ENCODE peak calls at places on chromosomes 16 and 17, in four cellular contexts. One of them, this sample, is unnamed.

GRCh38 chr17:62693616-62694415 is 66.3 kb downstream of the MRC2 start:
- DNase-seq in CD8-positive, alpha-beta T cell: no peak
- DNase-seq in HCT116: no peak
- DNase-seq in RWPE1: no peak
- DNase-seq in this sample: no peak

GRCh38 chr16:54651851-54652770 is 278.6 kb upstream of the IRX5 start:
- DNase-seq in CD8-positive, alpha-beta T cell: no peak
- DNase-seq in HCT116: no peak
- DNase-seq in RWPE1: no peak
- DNase-seq in this sample: no peak

GRCh38 chr16:20763461-20764232 is at the start of gene ACSM3:
- DNase-seq in CD8-positive, alpha-beta T cell: peak
- DNase-seq in HCT116: peak
- DNase-seq in RWPE1: peak
- DNase-seq in this sample: peak

GRCh38 chr16:1300664-1301476 is 8.6 kb upstream of the UBE2I start:
- DNase-seq in CD8-positive, alpha-beta T cell: peak
- DNase-seq in HCT116: no peak
- DNase-seq in RWPE1: no peak
- DNase-seq in this sample: peak

GRCh38 chr17:41734139-41734948 is at the start of gene HAP1:
- DNase-seq in CD8-positive, alpha-beta T cell: no peak
- DNase-seq in HCT116: no peak
- DNase-seq in RWPE1: peak
- DNase-seq in this sample: no peak

GRCh38 chr16:3503513-3503912 is 2.7 kb downstream of the CLUAP1 start:
- DNase-seq in CD8-positive, alpha-beta T cell: peak
- DNase-seq in HCT116: no peak
- DNase-seq in RWPE1: no peak
- DNase-seq in this sample: no peak

GRCh38 chr17:68420065-68420847 is 37.0 kb downstream of the WIPI1 start:
- DNase-seq in CD8-positive, alpha-beta T cell: no peak
- DNase-seq in HCT116: no peak
- DNase-seq in RWPE1: no peak
- DNase-seq in this sample: no peak

GRCh38 chr17:44200478-44201155 is 933 bp upstream of the ATXN7L3 start:
- DNase-seq in CD8-positive, alpha-beta T cell: no peak
- DNase-seq in HCT116: no peak
- DNase-seq in RWPE1: no peak
- DNase-seq in this sample: no peak

GRCh38 chr17:31385428-31386285 is 5.8 kb upstream of the RAB11FIP4 start:
- DNase-seq in CD8-positive, alpha-beta T cell: no peak
- DNase-seq in HCT116: no peak
- DNase-seq in RWPE1: no peak
- DNase-seq in this sample: no peak

GRCh38 chr16:88013091-88013609 is 61.9 kb downstream of the BANP start:
- DNase-seq in CD8-positive, alpha-beta T cell: no peak
- DNase-seq in HCT116: no peak
- DNase-seq in RWPE1: no peak
- DNase-seq in this sample: no peak

GRCh38 chr16:75256871-75257343 is 5.5 kb upstream of the BCAR1 start:
- DNase-seq in CD8-positive, alpha-beta T cell: no peak
- DNase-seq in HCT116: no peak
- DNase-seq in RWPE1: no peak
- DNase-seq in this sample: no peak

GRCh38 chr17:56908061-56908542 is 5.7 kb downstream of the TRIM25 start:
- DNase-seq in CD8-positive, alpha-beta T cell: no peak
- DNase-seq in HCT116: no peak
- DNase-seq in RWPE1: no peak
- DNase-seq in this sample: peak

GRCh38 chr17:60073621-60074020 is 5.1 kb downstream of the HEATR6 start:
- DNase-seq in CD8-positive, alpha-beta T cell: no peak
- DNase-seq in HCT116: no peak
- DNase-seq in RWPE1: no peak
- DNase-seq in this sample: no peak

GRCh38 chr16:87713469-87714229 is 52.1 kb downstream of the KLHDC4 start:
- DNase-seq in CD8-positive, alpha-beta T cell: peak
- DNase-seq in HCT116: no peak
- DNase-seq in RWPE1: no peak
- DNase-seq in this sample: peak

GRCh38 chr16:31569360-31569717 is 41.6 kb downstream of the AHSP start:
- DNase-seq in CD8-positive, alpha-beta T cell: no peak
- DNase-seq in HCT116: no peak
- DNase-seq in RWPE1: no peak
- DNase-seq in this sample: no peak

GRCh38 chr17:62064791-62065563 is at the start of gene MED13:
- DNase-seq in CD8-positive, alpha-beta T cell: peak
- DNase-seq in HCT116: no peak
- DNase-seq in RWPE1: peak
- DNase-seq in this sample: peak

GRCh38 chr17:57401556-57402488 is 145.5 kb downstream of the MSI2 start:
- DNase-seq in CD8-positive, alpha-beta T cell: no peak
- DNase-seq in HCT116: no peak
- DNase-seq in RWPE1: no peak
- DNase-seq in this sample: no peak

GRCh38 chr17:41107941-41108445 is 2.8 kb downstream of the KRTAP4-9 start:
- DNase-seq in CD8-positive, alpha-beta T cell: no peak
- DNase-seq in HCT116: no peak
- DNase-seq in RWPE1: no peak
- DNase-seq in this sample: no peak

DNA sequence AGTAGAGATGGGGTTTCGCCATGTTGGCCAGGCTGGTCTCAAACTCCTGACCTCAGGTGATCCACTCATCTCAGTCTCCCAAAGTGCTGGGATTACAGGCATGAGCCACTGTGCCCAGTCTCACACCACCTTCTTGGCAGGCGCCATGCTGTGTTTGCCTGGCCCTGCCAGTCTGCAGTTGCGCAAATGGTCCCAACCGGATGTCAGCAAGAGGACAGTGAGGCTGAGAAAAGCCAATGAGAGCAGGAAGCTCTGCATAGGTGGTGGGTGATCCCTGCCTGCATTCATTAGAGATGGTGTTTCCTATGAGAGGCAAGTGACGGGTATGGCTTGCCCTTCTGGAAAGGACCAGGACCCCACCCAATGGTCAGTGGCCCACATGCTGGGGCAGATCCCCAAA is 59.3 kb downstream of the PECAM1 start:
- DNase-seq in CD8-positive, alpha-beta T cell: no peak
- DNase-seq in HCT116: no peak
- DNase-seq in RWPE1: no peak
- DNase-seq in this sample: no peak
- H3K27ac ChIP-seq in CD8-positive, alpha-beta T cell: no peak
- H3K27ac ChIP-seq in HCT116: no peak
- H3K27ac ChIP-seq in RWPE1: peak
- H3K27ac ChIP-seq in this sample: no peak

GRCh38 chr16:11106726-11107125 is 149.3 kb downstream of the SOCS1 start:
- DNase-seq in CD8-positive, alpha-beta T cell: no peak
- DNase-seq in HCT116: no peak
- DNase-seq in RWPE1: no peak
- DNase-seq in this sample: no peak

GRCh38 chr16:11104168-11105037 is 151.6 kb downstream of the SOCS1 start:
- DNase-seq in CD8-positive, alpha-beta T cell: no peak
- DNase-seq in HCT116: no peak
- DNase-seq in RWPE1: no peak
- DNase-seq in this sample: no peak

GRCh38 chr16:11107781-11108465 is 148.1 kb downstream of the SOCS1 start:
- DNase-seq in CD8-positive, alpha-beta T cell: no peak
- DNase-seq in HCT116: no peak
- DNase-seq in RWPE1: no peak
- DNase-seq in this sample: no peak

GRCh38 chr16:11102523-11102898 is 153.5 kb downstream of the SOCS1 start:
- DNase-seq in CD8-positive, alpha-beta T cell: no peak
- DNase-seq in HCT116: no peak
- DNase-seq in RWPE1: no peak
- DNase-seq in this sample: no peak

DNA sequence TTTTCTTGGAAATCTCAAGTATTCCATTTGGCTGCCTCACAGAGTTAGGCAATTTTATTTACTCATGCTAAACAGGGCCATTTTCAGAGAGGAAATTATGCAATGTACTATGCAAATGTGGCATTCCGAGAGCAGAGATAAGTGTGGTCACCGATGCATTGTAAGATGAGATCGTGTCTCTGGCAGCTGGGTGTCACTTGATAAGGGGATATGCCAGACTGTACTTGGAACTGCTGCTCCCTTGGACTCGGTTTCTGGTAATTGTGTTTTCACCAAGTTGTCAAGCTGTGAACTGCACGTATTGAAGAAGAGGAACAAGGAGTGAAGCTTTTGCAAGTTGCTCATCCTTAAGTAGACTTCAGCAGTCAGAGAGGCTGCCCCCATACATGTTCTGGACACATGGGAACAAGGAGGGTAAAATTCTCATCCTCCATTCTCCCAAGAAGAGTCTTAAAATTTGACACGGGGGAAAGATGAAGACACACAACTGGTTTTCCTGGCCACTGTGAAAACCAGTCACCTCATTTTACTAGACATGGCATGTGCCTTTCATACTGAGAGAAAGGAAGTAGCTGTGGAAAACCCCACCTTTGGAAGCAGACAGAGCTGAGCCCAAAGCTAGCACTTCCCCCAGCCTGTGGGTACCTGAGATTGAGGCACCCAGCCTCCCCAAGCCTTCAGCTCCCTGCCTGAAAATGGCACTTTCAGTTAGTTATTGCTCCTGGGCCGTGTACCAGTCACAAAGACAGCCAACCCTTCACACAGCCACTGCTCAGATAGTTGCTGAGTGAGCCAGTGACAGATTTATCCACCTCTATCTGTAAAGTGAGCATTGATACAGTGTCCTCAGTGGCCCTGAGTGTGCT is 150.7 kb downstream of the SOCS1 start:
- DNase-seq in CD8-positive, alpha-beta T cell: no peak
- DNase-seq in HCT116: no peak
- DNase-seq in RWPE1: peak
- DNase-seq in this sample: no peak
- H3K27ac ChIP-seq in CD8-positive, alpha-beta T cell: no peak
- H3K27ac ChIP-seq in HCT116: no peak
- H3K27ac ChIP-seq in RWPE1: peak
- H3K27ac ChIP-seq in this sample: peak

GRCh38 chr17:48597775-48598631 is 4.4 kb upstream of the HOXB5 start:
- DNase-seq in CD8-positive, alpha-beta T cell: peak
- DNase-seq in HCT116: no peak
- DNase-seq in RWPE1: no peak
- DNase-seq in this sample: no peak

GRCh38 chr17:48595107-48595999 is 1.8 kb upstream of the HOXB5 start:
- DNase-seq in CD8-positive, alpha-beta T cell: no peak
- DNase-seq in HCT116: no peak
- DNase-seq in RWPE1: no peak
- DNase-seq in this sample: no peak

GRCh38 chr17:48597492-48597774 is 3.9 kb upstream of the HOXB5 start:
- DNase-seq in CD8-positive, alpha-beta T cell: no peak
- DNase-seq in HCT116: no peak
- DNase-seq in RWPE1: no peak
- DNase-seq in this sample: no peak

GRCh38 chr17:48596000-48596734 is 2.6 kb upstream of the HOXB5 start:
- DNase-seq in CD8-positive, alpha-beta T cell: no peak
- DNase-seq in HCT116: no peak
- DNase-seq in RWPE1: no peak
- DNase-seq in this sample: no peak

DNA sequence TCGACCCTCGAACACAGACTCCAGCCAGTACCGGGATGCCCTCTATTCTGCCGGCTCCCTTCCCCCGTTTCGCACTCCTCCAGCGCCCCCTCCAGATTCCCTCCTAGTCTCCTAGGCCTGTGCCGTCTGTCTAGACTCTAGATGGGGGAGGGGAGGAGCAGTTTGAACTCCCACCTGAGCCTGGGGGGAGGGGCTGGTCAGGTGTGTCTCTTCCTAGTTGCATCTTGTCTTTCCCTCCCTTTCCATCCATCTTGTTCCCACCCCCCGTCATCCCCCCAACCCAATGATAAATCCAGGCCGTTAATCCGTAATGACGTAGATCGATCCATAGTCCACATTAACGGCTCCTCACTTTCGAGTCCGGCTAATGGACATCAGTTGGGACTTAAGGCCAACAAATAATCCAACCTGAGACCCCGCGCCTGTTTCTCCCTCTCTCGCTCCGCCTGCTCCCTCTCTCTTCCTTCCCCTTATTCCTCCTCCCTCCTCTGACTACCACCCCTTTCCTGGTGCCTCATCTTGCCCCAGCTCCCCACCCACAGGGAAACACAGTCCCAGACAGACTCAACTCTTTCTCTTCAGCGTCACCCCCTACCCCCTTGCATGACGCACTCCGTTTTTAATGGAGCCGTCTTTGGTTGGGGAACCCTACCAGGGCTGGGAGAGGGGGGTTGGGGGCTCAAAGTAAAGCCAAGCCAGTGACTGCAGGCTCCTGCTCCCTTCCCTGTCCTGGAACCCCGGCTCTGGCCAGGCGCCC is 3.3 kb upstream of the HOXB5 start:
- DNase-seq in CD8-positive, alpha-beta T cell: no peak
- DNase-seq in HCT116: no peak
- DNase-seq in RWPE1: no peak
- DNase-seq in this sample: no peak
- H3K27ac ChIP-seq in CD8-positive, alpha-beta T cell: no peak
- H3K27ac ChIP-seq in HCT116: no peak
- H3K27ac ChIP-seq in RWPE1: no peak
- H3K27ac ChIP-seq in this sample: no peak

DNA sequence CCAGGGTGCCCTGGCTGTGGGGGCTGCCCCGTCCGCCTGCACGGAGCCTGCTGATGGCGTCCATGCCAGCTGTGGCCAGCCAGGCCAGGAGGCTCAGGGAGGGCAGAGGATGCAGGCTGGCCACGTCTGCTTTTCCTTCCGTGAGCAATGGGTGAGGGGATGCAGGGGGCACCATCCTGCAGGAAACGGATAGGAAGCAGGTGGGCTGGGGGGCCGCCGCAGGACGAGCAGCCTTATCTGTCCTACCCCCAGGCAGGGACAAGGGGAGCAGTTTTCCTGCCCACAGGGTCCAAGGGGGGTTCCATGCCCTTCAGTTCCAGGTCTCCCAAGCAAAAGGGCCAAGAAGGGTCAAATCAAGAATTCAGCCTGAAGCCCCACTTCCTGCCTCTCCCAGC is 6.8 kb downstream of the DUS1L start:
- DNase-seq in CD8-positive, alpha-beta T cell: no peak
- DNase-seq in HCT116: no peak
- DNase-seq in RWPE1: no peak
- DNase-seq in this sample: no peak
- H3K27ac ChIP-seq in CD8-positive, alpha-beta T cell: no peak
- H3K27ac ChIP-seq in HCT116: peak
- H3K27ac ChIP-seq in RWPE1: peak
- H3K27ac ChIP-seq in this sample: no peak

GRCh38 chr17:66229783-66230538 is 746 bp upstream of the APOH start:
- DNase-seq in CD8-positive, alpha-beta T cell: no peak
- DNase-seq in HCT116: no peak
- DNase-seq in RWPE1: no peak
- DNase-seq in this sample: no peak
- H3K27ac ChIP-seq in CD8-positive, alpha-beta T cell: no peak
- H3K27ac ChIP-seq in HCT116: no peak
- H3K27ac ChIP-seq in RWPE1: no peak
- H3K27ac ChIP-seq in this sample: no peak

This sample was measured in CD8-positive, alpha-beta memory T cell.